ENCODE peak calls at places on chromosome 16, in seven cellular contexts. H is astrocyte of the spinal cord; W is effector memory CD4-positive, alpha-beta T cell; G is RPMI7951; U is GOT3; K is posterior cingulate gyrus; T is stimulated activated naive CD8-positive, alpha-beta T cell treated with anti-CD3 and anti-CD28 coated beads, Interleukin-15, Interleukin-2, amounts not matched to agents 100 U/mL and 50 U/mL, for 24 hours. C is an unnamed sample.

GRCh38 chr16:22413819-22414218 is 39.4 kb upstream of the CDR2 start:
- DNase-seq in H (no peak), W (no peak), G (no peak), U (no peak), K (no peak), T (no peak), C (no peak)

GRCh38 chr16:17238285-17239028 is 232.3 kb downstream of the XYLT1 start:
- DNase-seq in H (no peak), W (no peak), G (no peak), U (no peak), K (no peak), T (peak), C (no peak)

GRCh38 chr16:53034306-53034705 is 18.4 kb downstream of the CHD9NB start:
- DNase-seq in H (no peak), W (no peak), G (no peak), U (no peak), K (no peak), T (no peak), C (no peak)

GRCh38 chr16:11131706-11132105 is 124.3 kb downstream of the SOCS1 start:
- DNase-seq in H (no peak), W (no peak), G (no peak), U (no peak), K (no peak), T (no peak), C (no peak)

GRCh38 chr16:31138621-31139578 is 3.4 kb upstream of the PRSS8 start:
- DNase-seq in H (peak), W (no peak), G (peak), U (no peak), K (no peak), T (no peak), C (peak)

GRCh38 chr16:58685084-58685449 is 497 bp upstream of the SLC38A7 start:
- DNase-seq in H (no peak), W (no peak), G (no peak), U (no peak), K (no peak), T (no peak), C (no peak)

GRCh38 chr16:54509406-54509931 is 222.9 kb upstream of the IRX3 start:
- DNase-seq in H (no peak), W (no peak), G (no peak), U (no peak), K (no peak), T (no peak), C (no peak)

GRCh38 chr16:12449795-12450194 is 353.9 kb downstream of the CPPED1 start:
- DNase-seq in H (no peak), W (no peak), G (peak), U (no peak), K (no peak), T (peak), C (peak)

GRCh38 chr16:68642436-68643064 is 2.6 kb upstream of the CDH3 start:
- DNase-seq in H (no peak), W (no peak), G (no peak), U (no peak), K (no peak), T (no peak), C (no peak)

GRCh38 chr16:21028728-21029127 is 121.9 kb downstream of the DNAH3 start:
- DNase-seq in H (no peak), W (no peak), G (no peak), U (no peak), K (no peak), T (no peak), C (no peak)

GRCh38 chr16:70778901-70779309 is 22.1 kb downstream of the VAC14 start:
- DNase-seq in H (peak), W (no peak), G (peak), U (peak), K (no peak), T (no peak), C (peak)

GRCh38 chr16:29743475-29743826 is 2.3 kb downstream of the C16orf54 start:
- DNase-seq in H (no peak), W (no peak), G (no peak), U (no peak), K (no peak), T (no peak), C (no peak)

GRCh38 chr16:76574651-76575050 is 297.4 kb downstream of the CNTNAP4 start:
- DNase-seq in H (no peak), W (no peak), G (no peak), U (no peak), K (no peak), T (no peak), C (no peak)

GRCh38 chr16:28098171-28098958 is 34.9 kb upstream of the GSG1L start:
- DNase-seq in H (no peak), W (no peak), G (no peak), U (no peak), K (no peak), T (no peak), C (no peak)

GRCh38 chr16:23290189-23291062 is 11.7 kb upstream of the SCNN1B start:
- DNase-seq in H (no peak), W (no peak), G (no peak), U (no peak), K (no peak), T (no peak), C (no peak)

GRCh38 chr16:19223235-19223847 is 55.3 kb downstream of the SYT17 start:
- DNase-seq in H (no peak), W (no peak), G (peak), U (no peak), K (no peak), T (peak), C (peak)

GRCh38 chr16:89431158-89431584 is 59.2 kb downstream of the ANKRD11 start:
- DNase-seq in H (peak), W (no peak), G (no peak), U (no peak), K (no peak), T (no peak), C (no peak)

GRCh38 chr16:87970206-87970605 is 19.0 kb downstream of the BANP start:
- DNase-seq in H (peak), W (no peak), G (no peak), U (no peak), K (no peak), T (no peak), C (no peak)

GRCh38 chr16:29959293-29959692 is 2.6 kb upstream of the TMEM219 start:
- DNase-seq in H (no peak), W (no peak), G (no peak), U (no peak), K (no peak), T (no peak), C (no peak)

GRCh38 chr16:21598676-21599157 is 660 bp upstream of the METTL9 start:
- DNase-seq in H (peak), W (no peak), G (no peak), U (no peak), K (no peak), T (no peak), C (no peak)

GRCh38 chr16:87263418-87264052 is 53.7 kb downstream of the C16orf95 start:
- DNase-seq in H (no peak), W (no peak), G (no peak), U (no peak), K (no peak), T (no peak), C (peak)

GRCh38 chr16:49492090-49492801 is 118.6 kb downstream of the C16orf78 start:
- DNase-seq in H (peak), W (no peak), G (no peak), U (no peak), K (no peak), T (peak), C (peak)

GRCh38 chr16:59148312-59148711 is 414.2 kb upstream of the GOT2 start:
- DNase-seq in H (no peak), W (no peak), G (no peak), U (no peak), K (no peak), T (no peak), C (no peak)

GRCh38 chr16:86994651-86995171 is 322.5 kb downstream of the C16orf95 start:
- DNase-seq in H (peak), W (no peak), G (peak), U (no peak), K (no peak), T (no peak), C (peak)

GRCh38 chr16:69193860-69194259 is 6.9 kb downstream of the SNTB2 start:
- DNase-seq in H (no peak), W (no peak), G (no peak), U (no peak), K (no peak), T (no peak), C (no peak)

C was measured in Daoy.